ENCODE peak calls at places on chromosomes 2 and 18, in five cellular contexts. M is AG04449, X is GM12864, H is thoracic aorta, P is adrenal gland. T is an unnamed sample.

GRCh38 chr2:66432801-66433694 is 1.9 kb upstream of the MEIS1 start:
- DNase-seq in H (peak), P (peak), M (peak), X (no peak), T (peak)

GRCh38 chr2:205636549-205636948 is 45.8 kb upstream of the NRP2 start:
- DNase-seq in H (no peak), X (no peak), M (no peak), P (no peak), T (no peak)

GRCh38 chr18:22998336-22998735 is 65.2 kb downstream of the RBBP8 start:
- DNase-seq in M (no peak), H (no peak), X (no peak), P (no peak), T (no peak)

GRCh38 chr2:223210489-223210888 is 158.5 kb downstream of the KCNE4 start:
- DNase-seq in P (no peak), X (no peak), M (no peak), H (no peak), T (no peak)

GRCh38 chr18:45664824-45665763 is 49.8 kb downstream of the SLC14A2 start:
- DNase-seq in H (peak), P (peak), M (no peak), X (peak), T (peak)

GRCh38 chr2:84849271-84849952 is 31.5 kb downstream of the TRABD2A start:
- DNase-seq in M (no peak), X (no peak), H (no peak), P (no peak), T (no peak)

GRCh38 chr2:219459460-219460311 is 25.0 kb downstream of the SPEG start:
- DNase-seq in H (no peak), M (no peak), X (no peak), P (peak), T (peak)

GRCh38 chr2:620456-621302 is 56.5 kb downstream of the TMEM18 start:
- DNase-seq in M (no peak), X (no peak), P (no peak), H (no peak), T (no peak)

GRCh38 chr2:222364280-222364895 is 60.0 kb upstream of the SGPP2 start:
- DNase-seq in H (no peak), M (no peak), X (no peak), P (no peak), T (no peak)

GRCh38 chr2:198441246-198441645 is 636.9 kb downstream of the PLCL1 start:
- DNase-seq in M (no peak), X (no peak), H (no peak), P (no peak), T (no peak)

GRCh38 chr2:72141032-72141645 is 6.5 kb downstream of the CYP26B1 start:
- DNase-seq in P (no peak), H (no peak), M (no peak), X (no peak), T (no peak)

GRCh38 chr2:205885492-205886099 is 200.4 kb downstream of the INO80D start:
- DNase-seq in H (peak), X (peak), M (no peak), P (peak), T (peak)

GRCh38 chr2:15546297-15547098 is 14.6 kb downstream of the NBAS start:
- DNase-seq in P (no peak), H (no peak), M (no peak), X (no peak), T (no peak)
- TF ChIP-seq CTCF in P (no peak), H (no peak), M (no peak), X (peak), T (peak)

GRCh38 chr2:135633582-135633981 is 102.3 kb downstream of the R3HDM1 start:
- DNase-seq in P (no peak), H (no peak), M (no peak), X (no peak), T (no peak)

GRCh38 chr2:135638825-135639224 is 102.8 kb upstream of the UBXN4 start:
- DNase-seq in X (no peak), H (no peak), P (no peak), M (no peak), T (no peak)

GRCh38 chr2:135636982-135637381 is 104.7 kb upstream of the UBXN4 start:
- DNase-seq in P (no peak), H (no peak), X (no peak), M (no peak), T (no peak)

GRCh38 chr2:135637456-135638087 is 104.1 kb upstream of the UBXN4 start:
- DNase-seq in H (no peak), P (no peak), X (peak), M (no peak), T (no peak)

DNA sequence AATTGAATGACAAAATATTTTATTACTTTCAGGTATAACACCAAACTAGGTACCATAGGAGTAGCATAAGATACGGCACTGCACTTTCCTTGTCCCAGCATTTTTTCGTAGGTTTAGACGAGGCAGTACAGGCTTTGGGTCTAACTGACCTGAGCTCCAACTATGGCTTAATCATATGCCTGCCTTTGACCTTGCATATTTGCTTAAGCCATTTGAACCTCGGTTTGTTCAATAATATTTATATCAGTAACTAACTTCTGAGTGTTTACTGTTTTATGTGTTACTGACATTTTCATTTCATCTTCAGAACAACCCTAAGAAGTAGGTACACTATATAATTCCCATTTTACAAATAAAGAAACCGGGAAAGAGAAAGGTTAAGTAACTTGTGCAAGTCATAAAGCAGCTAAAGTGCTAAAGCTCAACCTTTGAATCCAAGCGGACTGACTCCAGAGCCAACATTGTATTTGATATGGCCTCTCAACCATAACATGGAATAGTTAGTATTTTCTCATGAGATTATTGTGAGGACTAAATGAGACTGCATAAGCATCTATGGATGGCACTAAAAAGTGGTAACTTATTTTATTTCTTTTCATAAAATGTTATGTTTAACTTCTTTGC is 104.0 kb downstream of the R3HDM1 start:
- DNase-seq in X (no peak), H (no peak), P (no peak), M (no peak), T (no peak)
- H3K4me3 ChIP-seq in X (no peak), H (no peak), P (no peak), M (no peak), T (no peak)

DNA sequence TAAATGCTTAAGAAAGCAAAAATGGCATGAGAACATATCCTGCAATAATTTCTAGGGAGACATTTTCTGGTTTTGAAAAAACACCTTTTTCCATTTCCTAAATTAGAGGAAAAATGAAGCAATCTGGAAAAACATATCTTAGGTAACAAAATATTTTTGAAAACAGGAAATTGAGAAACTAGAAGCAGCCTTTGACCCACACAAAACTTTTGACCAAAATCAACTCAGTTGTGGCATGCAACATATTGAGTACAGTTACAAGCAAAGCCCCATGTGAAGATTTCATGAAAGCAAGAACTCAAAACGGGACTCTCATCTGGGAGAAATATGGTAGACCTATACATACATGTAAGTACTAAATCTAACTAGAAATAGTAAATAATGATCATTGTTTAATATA is 28.5 kb upstream of the CHAC2 start:
- DNase-seq in H (no peak), X (no peak), M (no peak), P (no peak), T (no peak)
- TF ChIP-seq CTCF in H (no peak), X (no peak), M (no peak), P (no peak), T (no peak)

DNA sequence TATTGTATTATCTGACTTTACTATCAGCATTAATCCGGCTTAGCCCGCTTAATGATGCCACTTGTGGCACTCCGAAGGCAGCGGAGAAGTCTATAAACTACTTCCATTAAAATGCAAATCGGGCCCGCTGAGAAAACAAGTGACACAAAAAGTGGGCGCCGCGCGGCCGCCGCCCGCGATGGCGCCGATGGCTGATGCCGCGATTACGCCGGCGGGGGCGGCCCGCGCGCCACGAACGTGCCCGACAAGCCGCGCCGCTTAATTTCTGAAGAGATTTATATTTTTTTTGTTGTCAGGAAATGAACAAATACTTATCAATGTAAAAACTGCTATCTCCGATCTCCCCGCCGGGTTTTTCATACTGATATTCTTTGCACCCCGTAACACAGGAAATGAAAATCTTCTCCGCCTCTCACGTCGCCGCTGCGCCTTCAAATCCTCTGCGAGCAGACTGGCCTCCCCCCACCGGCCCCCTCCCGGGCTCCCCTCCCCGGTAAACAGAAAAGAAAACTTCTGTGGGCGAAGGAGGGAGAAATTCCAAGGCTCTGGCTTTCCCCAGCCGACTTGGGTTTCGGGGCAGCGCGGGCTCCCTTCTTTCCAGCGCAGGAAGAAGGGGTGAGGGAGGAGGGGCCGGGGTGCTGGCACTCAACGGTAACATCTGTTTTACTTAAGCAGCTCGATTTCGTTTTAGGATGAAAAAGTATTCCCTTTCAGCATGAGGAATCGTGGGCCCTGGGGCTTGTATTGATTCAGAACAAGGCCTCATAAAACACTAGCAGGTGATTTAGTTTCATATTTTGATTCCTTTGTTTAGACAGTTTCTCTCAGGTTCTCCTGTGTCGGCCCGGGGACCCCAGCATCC is 222.0 kb downstream of the INSIG2 start:
- DNase-seq in M (no peak), P (no peak), X (no peak), H (no peak), T (no peak)
- H3K4me3 ChIP-seq in M (peak), P (peak), X (peak), H (peak), T (peak)

DNA sequence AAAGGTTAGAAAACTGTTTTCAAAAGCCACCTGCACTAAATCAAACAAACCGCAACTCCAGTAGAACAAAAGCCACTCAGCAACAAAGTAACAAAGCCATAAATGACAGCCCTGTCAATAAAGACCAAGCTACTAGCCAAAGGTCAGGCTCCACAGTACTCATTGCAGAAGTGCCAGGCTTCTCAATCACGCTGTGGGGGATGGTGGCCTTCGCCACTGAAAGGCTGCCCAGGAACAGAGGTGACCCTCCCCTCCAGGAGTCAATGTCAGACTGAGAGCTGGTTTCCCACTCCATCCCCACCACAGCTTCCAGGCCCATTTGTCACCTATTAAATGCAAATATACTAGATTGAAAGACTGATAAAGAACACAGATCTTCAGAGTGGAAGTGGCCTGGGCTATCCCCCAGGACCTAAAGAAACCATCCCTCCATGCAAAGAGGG is 5.9 kb downstream of the ATP8B1 start:
- DNase-seq in P (no peak), H (no peak), M (no peak), X (no peak), T (no peak)
- TF ChIP-seq CTCF in P (no peak), H (no peak), M (no peak), X (no peak), T (no peak)

DNA sequence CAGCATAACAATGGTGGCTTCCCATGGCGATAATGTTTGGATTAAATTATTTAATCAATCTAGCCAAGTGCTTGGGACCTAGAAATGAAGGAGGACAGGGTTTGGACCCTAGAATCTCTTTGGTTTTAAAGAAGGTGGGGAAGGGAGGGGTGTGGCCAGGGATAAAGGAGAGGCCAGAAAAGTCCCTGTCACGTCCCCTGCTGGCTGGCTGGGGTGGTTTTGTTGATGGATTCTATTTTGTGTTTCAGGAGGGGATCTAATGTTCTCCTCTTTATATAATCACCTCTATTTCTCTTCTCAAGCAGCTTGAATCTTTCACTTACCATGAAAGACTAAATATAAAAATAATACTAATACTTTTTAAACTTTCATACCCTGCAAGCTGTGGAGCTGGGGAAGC is 52.6 kb upstream of the GALR1 start:
- DNase-seq in P (no peak), X (no peak), H (no peak), M (no peak), T (no peak)
- H3K4me3 ChIP-seq in P (no peak), X (no peak), H (no peak), M (no peak), T (no peak)